ENCODE peak calls at places on chromosomes 4 and X, in four cellular contexts. One of them, this sample, is unnamed.
A peak's percentile ranks its signal among the peaks of the same experiment; 100 is the strongest.

GRCh38 chr4:83335691-83336090 is 1.0 kb upstream of the HPSE start:
- DNase-seq in NCI-H1105: no peak
- DNase-seq in pons: peak; percentile 47
- DNase-seq in iPS DF 6.9: no peak
- DNase-seq in this sample: no peak

GRCh38 chrX:106484233-106484632 is 127.5 kb upstream of the RADX start:
- DNase-seq in NCI-H1105: no peak
- DNase-seq in pons: no peak
- DNase-seq in iPS DF 6.9: no peak
- DNase-seq in this sample: no peak

GRCh38 chr4:15040916-15041463 is 38.7 kb downstream of the CPEB2 start:
- DNase-seq in NCI-H1105: no peak
- DNase-seq in pons: no peak
- DNase-seq in iPS DF 6.9: no peak
- DNase-seq in this sample: no peak

GRCh38 chrX:128106630-128107029 is 54.4 kb upstream of the ACTRT1 start:
- DNase-seq in NCI-H1105: peak; percentile 2
- DNase-seq in pons: peak; percentile 1
- DNase-seq in iPS DF 6.9: peak; percentile 7
- DNase-seq in this sample: peak; percentile 29

GRCh38 chr4:110268352-110268751 is 69.9 kb upstream of the ELOVL6 start:
- DNase-seq in NCI-H1105: no peak
- DNase-seq in pons: no peak
- DNase-seq in iPS DF 6.9: no peak
- DNase-seq in this sample: no peak

GRCh38 chr4:15906024-15906443 is 32.5 kb downstream of the FGFBP1 start:
- DNase-seq in NCI-H1105: no peak
- DNase-seq in pons: no peak
- DNase-seq in iPS DF 6.9: peak; percentile 37
- DNase-seq in this sample: peak; percentile 11

GRCh38 chr4:8215001-8215427 is 15.9 kb downstream of the SH3TC1 start:
- DNase-seq in NCI-H1105: no peak
- DNase-seq in pons: no peak
- DNase-seq in iPS DF 6.9: no peak
- DNase-seq in this sample: no peak

GRCh38 chrX:98299785-98300184 is 1416.1 kb downstream of the RPA4 start:
- DNase-seq in NCI-H1105: no peak
- DNase-seq in pons: no peak
- DNase-seq in iPS DF 6.9: no peak
- DNase-seq in this sample: no peak

GRCh38 chr4:79650794-79651431 is 242.9 kb upstream of the GK2 start:
- DNase-seq in NCI-H1105: no peak
- DNase-seq in pons: no peak
- DNase-seq in iPS DF 6.9: no peak
- DNase-seq in this sample: no peak

GRCh38 chr4:57020467-57021101 is 41.9 kb downstream of the POLR2B start:
- DNase-seq in NCI-H1105: no peak
- DNase-seq in pons: no peak
- DNase-seq in iPS DF 6.9: no peak
- DNase-seq in this sample: no peak

This sample was measured in NCI-H748 treated with DMSO at 0.1 percent for 48 hours.